ENCODE peak calls at places on chromosomes 4 and X, in eight cellular contexts. R is mesothelial cell of epicardium; A is PC-9; M is GDM1; J is activated T-cell treated with anti-CD3 and anti-CD28 coated beads, Interleukin-2, amount 50 U/mL, for 1 hour; D is HTR-8/SVneo; V is D341Med; L is stimulated activated CD4-positive, alpha-beta T cell treated with anti-CD3 and anti-CD28 coated beads, Interleukin-15, amount 100 ng/mL, for 24 hours. N is an unnamed sample.

GRCh38 chrX:2707334-2707760 is 16.3 kb downstream of the CD99 start:
- DNase-seq in V (no peak), L (peak; percentile 72), R (no peak), M (no peak), D (peak; percentile 72), J (peak; percentile 51), A (peak; percentile 82), N (peak; percentile 70)

GRCh38 chr4:476501-476900 is 22.5 kb downstream of the ZNF721 start:
- DNase-seq in V (no peak), R (no peak), J (no peak), D (no peak), L (no peak), M (peak; percentile 7), A (no peak), N (no peak)

GRCh38 chr4:119210760-119211159 is 1.8 kb upstream of the USP53 start:
- DNase-seq in D (no peak), M (no peak), R (no peak), L (no peak), A (no peak), J (no peak), V (no peak), N (no peak)

GRCh38 chrX:17613979-17614572 is 123.2 kb upstream of the SCML1 start:
- DNase-seq in V (no peak), D (no peak), J (no peak), L (peak; percentile 1), A (peak; percentile 43), R (no peak), M (no peak), N (no peak)

GRCh38 chr4:165748321-165748720 is 124.7 kb upstream of the TLL1 start:
- DNase-seq in D (no peak), J (no peak), A (no peak), V (no peak), R (no peak), M (no peak), L (no peak), N (no peak)

GRCh38 chrX:7941390-7942042 is 14.3 kb upstream of the PNPLA4 start:
- DNase-seq in M (no peak), A (peak; percentile 2), R (no peak), V (peak; percentile 12), D (peak; percentile 2), J (no peak), L (no peak), N (no peak)

GRCh38 chr4:74474345-74475099 is 29.6 kb downstream of the AREG start:
- DNase-seq in V (no peak), M (no peak), A (no peak), D (no peak), L (no peak), R (no peak), J (no peak), N (no peak)

GRCh38 chr4:163988921-163989320 is 494.4 kb downstream of the TMA16 start:
- DNase-seq in M (no peak), L (no peak), A (no peak), J (no peak), D (no peak), R (no peak), V (peak; percentile 66), N (no peak)

GRCh38 chr4:74362347-74362746 is 2.6 kb upstream of the EREG start:
- DNase-seq in L (no peak), V (no peak), R (no peak), M (no peak), D (no peak), J (no peak), A (no peak), N (no peak)

GRCh38 chrX:126272795-126273497 is 106.9 kb upstream of the DCAF12L2 start:
- DNase-seq in M (no peak), A (no peak), V (no peak), J (no peak), R (no peak), D (no peak), L (no peak), N (no peak)

GRCh38 chr4:153151535-153152452 is 52.4 kb upstream of the TRIM2 start:
- DNase-seq in R (peak; percentile 80), V (peak; percentile 91), M (no peak), A (peak; percentile 79), D (no peak), L (peak; percentile 69), J (peak; percentile 31), N (peak; percentile 78)

GRCh38 chr4:88078592-88078991 is 71.2 kb downstream of the PKD2 start:
- DNase-seq in M (no peak), V (no peak), R (no peak), J (no peak), A (no peak), D (no peak), L (no peak), N (no peak)

GRCh38 chr4:2044542-2045517 is 14.3 kb upstream of the NAT8L start:
- DNase-seq in V (no peak), L (no peak), R (no peak), J (no peak), D (no peak), M (no peak), A (no peak), N (no peak)

GRCh38 chr4:17786567-17786966 is 5.1 kb upstream of the FAM184B start:
- DNase-seq in V (no peak), J (no peak), R (no peak), A (no peak), M (no peak), L (no peak), D (no peak), N (no peak)

GRCh38 chrX:72142094-72142843 is 10.6 kb upstream of the RTL5 start:
- DNase-seq in J (no peak), R (no peak), V (peak; percentile 79), D (no peak), L (no peak), M (no peak), A (no peak), N (no peak)

GRCh38 chrX:10177620-10178019 is 20.8 kb downstream of the CLCN4 start:
- DNase-seq in V (no peak), J (no peak), D (no peak), L (no peak), A (no peak), R (no peak), M (no peak), N (no peak)

GRCh38 chr4:99965674-99966350 is 15.7 kb upstream of the H2AZ1 start:
- DNase-seq in V (no peak), J (no peak), L (no peak), M (no peak), R (no peak), D (no peak), A (no peak), N (no peak)

GRCh38 chr4:118931791-118932190 is 43.1 kb downstream of the SYNPO2 start:
- DNase-seq in D (no peak), M (no peak), L (no peak), V (no peak), A (no peak), J (no peak), R (no peak), N (no peak)

GRCh38 chr4:128287159-128287870 is at the start of gene PGRMC2:
- DNase-seq in L (no peak), R (no peak), V (peak; percentile 58), J (no peak), D (peak; percentile 15), A (no peak), M (peak; percentile 48), N (peak; percentile 30)

GRCh38 chrX:41720125-41720780 is 3.7 kb upstream of the GPR82 start:
- DNase-seq in J (peak; percentile 28), D (no peak), L (peak; percentile 46), A (no peak), M (peak; percentile 11), R (no peak), V (no peak), N (no peak)

GRCh38 chr4:139502312-139502946 is 48.5 kb downstream of the RAB33B start:
- DNase-seq in M (no peak), V (no peak), J (no peak), L (no peak), D (no peak), R (no peak), A (no peak), N (no peak)

GRCh38 chr4:151537726-151538125 is 128.8 kb downstream of the FHIP1A start:
- DNase-seq in A (no peak), M (no peak), D (no peak), L (no peak), V (no peak), J (no peak), R (no peak), N (no peak)

GRCh38 chr4:78845469-78845868 is 69.3 kb downstream of the BMP2K start:
- DNase-seq in J (no peak), R (no peak), L (no peak), D (no peak), V (no peak), A (no peak), M (no peak), N (no peak)

GRCh38 chrX:136162827-136163427 is 15.6 kb downstream of the FHL1 start:
- DNase-seq in M (peak; percentile 35), J (peak; percentile 54), R (no peak), L (peak; percentile 56), V (peak; percentile 61), A (peak; percentile 57), D (no peak), N (no peak)

N was measured in Peyer's patch.